ENCODE peak calls at places on chromosomes 16 and 17, in seven cellular contexts. Y, D, M, U, V, Q and P are unnamed samples.

GRCh38 chr16:23171234-23171948 is 11.2 kb upstream of the SCNN1G start:
- DNase-seq in V (no peak), Q (peak), Y (no peak), M (no peak), D (no peak), U (no peak), P (no peak)

GRCh38 chr16:80899804-80900592 is 95.6 kb upstream of the CDYL2 start:
- DNase-seq in M (no peak), Q (peak), V (no peak), D (peak), U (no peak), Y (no peak), P (no peak)

GRCh38 chr17:10741416-10742140 is 11.8 kb upstream of the TMEM220 start:
- DNase-seq in Y (no peak), M (no peak), V (no peak), U (no peak), D (no peak), Q (no peak), P (no peak)

GRCh38 chr17:48241131-48241591 is 133.6 kb downstream of the SNX11 start:
- DNase-seq in M (no peak), D (peak), Y (peak), Q (peak), V (peak), U (no peak), P (no peak)

GRCh38 chr17:57965521-57966160 is 10.4 kb upstream of the CUEDC1 start:
- DNase-seq in V (no peak), Q (no peak), Y (no peak), U (no peak), D (no peak), M (no peak), P (no peak)

GRCh38 chr16:22625948-22626347 is 115.3 kb downstream of the NPIPB5 start:
- DNase-seq in Q (peak), D (no peak), V (no peak), Y (no peak), M (no peak), U (no peak), P (no peak)

GRCh38 chr17:31466096-31466495 is 74.6 kb downstream of the RAB11FIP4 start:
- DNase-seq in Y (no peak), U (no peak), D (no peak), V (no peak), M (no peak), Q (no peak), P (no peak)

GRCh38 chr17:77645441-77646430 is 312.8 kb upstream of the TNRC6C start:
- DNase-seq in D (peak), V (peak), M (peak), Q (peak), U (no peak), Y (peak), P (peak)

GRCh38 chr16:50699345-50700159 is 6.1 kb downstream of the NOD2 start:
- DNase-seq in D (no peak), M (no peak), Y (peak), V (peak), U (no peak), Q (peak), P (no peak)

GRCh38 chr17:73357981-73358380 is 46.2 kb upstream of the CDC42EP4 start:
- DNase-seq in U (no peak), D (no peak), Q (no peak), V (no peak), Y (no peak), M (no peak), P (no peak)